ENCODE peak calls at places on chromosomes 11 and 22, in seven cellular contexts. One of them, this sample, is unnamed.

GRCh38 chr11:121838571-121838970 is 277.4 kb downstream of the BLID start:
- DNase-seq in stimulated activated CD4-positive, alpha-beta T cell treated with anti-CD3 and anti-CD28 coated beads, Interleukin-1b, Interleukin-23, amount 100 ng/mL, for 4 hours: no peak
- DNase-seq in caudate nucleus: no peak
- DNase-seq in hippocampal formation: no peak
- DNase-seq in tibial nerve: no peak
- DNase-seq in keratinocyte: no peak
- DNase-seq in stimulated activated CD8-positive, alpha-beta memory T cell treated with anti-CD3 and anti-CD28 coated beads, Interleukin-2, amount 100 ng/mL, for 1 hour: no peak
- DNase-seq in this sample: no peak

GRCh38 chr22:23832226-23833016 is 6.4 kb downstream of the DERL3 start:
- DNase-seq in stimulated activated CD4-positive, alpha-beta T cell treated with anti-CD3 and anti-CD28 coated beads, Interleukin-1b, Interleukin-23, amount 100 ng/mL, for 4 hours: no peak
- DNase-seq in caudate nucleus: no peak
- DNase-seq in hippocampal formation: no peak
- DNase-seq in tibial nerve: no peak
- DNase-seq in keratinocyte: no peak
- DNase-seq in stimulated activated CD8-positive, alpha-beta memory T cell treated with anti-CD3 and anti-CD28 coated beads, Interleukin-2, amount 100 ng/mL, for 1 hour: no peak
- DNase-seq in this sample: no peak

GRCh38 chr11:109486129-109486528 is 64.1 kb downstream of the C11orf87 start:
- DNase-seq in stimulated activated CD4-positive, alpha-beta T cell treated with anti-CD3 and anti-CD28 coated beads, Interleukin-1b, Interleukin-23, amount 100 ng/mL, for 4 hours: no peak
- DNase-seq in caudate nucleus: no peak
- DNase-seq in hippocampal formation: no peak
- DNase-seq in tibial nerve: no peak
- DNase-seq in keratinocyte: no peak
- DNase-seq in stimulated activated CD8-positive, alpha-beta memory T cell treated with anti-CD3 and anti-CD28 coated beads, Interleukin-2, amount 100 ng/mL, for 1 hour: no peak
- DNase-seq in this sample: no peak

GRCh38 chr11:130118165-130118564 is 41.4 kb upstream of the ST14 start:
- DNase-seq in stimulated activated CD4-positive, alpha-beta T cell treated with anti-CD3 and anti-CD28 coated beads, Interleukin-1b, Interleukin-23, amount 100 ng/mL, for 4 hours: no peak
- DNase-seq in caudate nucleus: no peak
- DNase-seq in hippocampal formation: no peak
- DNase-seq in tibial nerve: no peak
- DNase-seq in keratinocyte: no peak
- DNase-seq in stimulated activated CD8-positive, alpha-beta memory T cell treated with anti-CD3 and anti-CD28 coated beads, Interleukin-2, amount 100 ng/mL, for 1 hour: no peak
- DNase-seq in this sample: no peak

GRCh38 chr11:11229691-11230090 is 123.4 kb downstream of the CSNK2A3 start:
- DNase-seq in stimulated activated CD4-positive, alpha-beta T cell treated with anti-CD3 and anti-CD28 coated beads, Interleukin-1b, Interleukin-23, amount 100 ng/mL, for 4 hours: no peak
- DNase-seq in caudate nucleus: no peak
- DNase-seq in hippocampal formation: no peak
- DNase-seq in tibial nerve: no peak
- DNase-seq in keratinocyte: peak
- DNase-seq in stimulated activated CD8-positive, alpha-beta memory T cell treated with anti-CD3 and anti-CD28 coated beads, Interleukin-2, amount 100 ng/mL, for 1 hour: no peak
- DNase-seq in this sample: no peak

GRCh38 chr11:100830295-100830694 is 143.2 kb downstream of the ARHGAP42 start:
- DNase-seq in stimulated activated CD4-positive, alpha-beta T cell treated with anti-CD3 and anti-CD28 coated beads, Interleukin-1b, Interleukin-23, amount 100 ng/mL, for 4 hours: no peak
- DNase-seq in caudate nucleus: no peak
- DNase-seq in hippocampal formation: no peak
- DNase-seq in tibial nerve: no peak
- DNase-seq in keratinocyte: no peak
- DNase-seq in stimulated activated CD8-positive, alpha-beta memory T cell treated with anti-CD3 and anti-CD28 coated beads, Interleukin-2, amount 100 ng/mL, for 1 hour: no peak
- DNase-seq in this sample: no peak

GRCh38 chr11:106998644-106999043 is 19.6 kb downstream of the GUCY1A2 start:
- DNase-seq in stimulated activated CD4-positive, alpha-beta T cell treated with anti-CD3 and anti-CD28 coated beads, Interleukin-1b, Interleukin-23, amount 100 ng/mL, for 4 hours: no peak
- DNase-seq in caudate nucleus: no peak
- DNase-seq in hippocampal formation: no peak
- DNase-seq in tibial nerve: no peak
- DNase-seq in keratinocyte: no peak
- DNase-seq in stimulated activated CD8-positive, alpha-beta memory T cell treated with anti-CD3 and anti-CD28 coated beads, Interleukin-2, amount 100 ng/mL, for 1 hour: no peak
- DNase-seq in this sample: no peak

GRCh38 chr22:40076702-40077645 is 82.2 kb downstream of the FAM83F start:
- DNase-seq in stimulated activated CD4-positive, alpha-beta T cell treated with anti-CD3 and anti-CD28 coated beads, Interleukin-1b, Interleukin-23, amount 100 ng/mL, for 4 hours: no peak
- DNase-seq in caudate nucleus: no peak
- DNase-seq in hippocampal formation: no peak
- DNase-seq in tibial nerve: no peak
- DNase-seq in keratinocyte: no peak
- DNase-seq in stimulated activated CD8-positive, alpha-beta memory T cell treated with anti-CD3 and anti-CD28 coated beads, Interleukin-2, amount 100 ng/mL, for 1 hour: no peak
- DNase-seq in this sample: no peak

GRCh38 chr11:117828641-117829368 is 4.3 kb upstream of the FXYD2 start:
- DNase-seq in stimulated activated CD4-positive, alpha-beta T cell treated with anti-CD3 and anti-CD28 coated beads, Interleukin-1b, Interleukin-23, amount 100 ng/mL, for 4 hours: peak
- DNase-seq in caudate nucleus: no peak
- DNase-seq in hippocampal formation: no peak
- DNase-seq in tibial nerve: no peak
- DNase-seq in keratinocyte: peak
- DNase-seq in stimulated activated CD8-positive, alpha-beta memory T cell treated with anti-CD3 and anti-CD28 coated beads, Interleukin-2, amount 100 ng/mL, for 1 hour: peak
- DNase-seq in this sample: no peak

GRCh38 chr11:13316528-13316961 is 39.0 kb downstream of the BMAL1 start:
- DNase-seq in stimulated activated CD4-positive, alpha-beta T cell treated with anti-CD3 and anti-CD28 coated beads, Interleukin-1b, Interleukin-23, amount 100 ng/mL, for 4 hours: no peak
- DNase-seq in caudate nucleus: no peak
- DNase-seq in hippocampal formation: peak
- DNase-seq in tibial nerve: no peak
- DNase-seq in keratinocyte: no peak
- DNase-seq in stimulated activated CD8-positive, alpha-beta memory T cell treated with anti-CD3 and anti-CD28 coated beads, Interleukin-2, amount 100 ng/mL, for 1 hour: no peak
- DNase-seq in this sample: no peak

GRCh38 chr22:19477321-19478085 is 1.5 kb downstream of the UFD1 start:
- DNase-seq in stimulated activated CD4-positive, alpha-beta T cell treated with anti-CD3 and anti-CD28 coated beads, Interleukin-1b, Interleukin-23, amount 100 ng/mL, for 4 hours: no peak
- DNase-seq in caudate nucleus: no peak
- DNase-seq in hippocampal formation: no peak
- DNase-seq in tibial nerve: no peak
- DNase-seq in keratinocyte: no peak
- DNase-seq in stimulated activated CD8-positive, alpha-beta memory T cell treated with anti-CD3 and anti-CD28 coated beads, Interleukin-2, amount 100 ng/mL, for 1 hour: no peak
- DNase-seq in this sample: no peak

GRCh38 chr11:83816572-83817187 is 530.5 kb upstream of the CCDC90B start:
- DNase-seq in stimulated activated CD4-positive, alpha-beta T cell treated with anti-CD3 and anti-CD28 coated beads, Interleukin-1b, Interleukin-23, amount 100 ng/mL, for 4 hours: no peak
- DNase-seq in caudate nucleus: no peak
- DNase-seq in hippocampal formation: no peak
- DNase-seq in tibial nerve: no peak
- DNase-seq in keratinocyte: no peak
- DNase-seq in stimulated activated CD8-positive, alpha-beta memory T cell treated with anti-CD3 and anti-CD28 coated beads, Interleukin-2, amount 100 ng/mL, for 1 hour: no peak
- DNase-seq in this sample: no peak

GRCh38 chr11:102802341-102802740 is 4.4 kb upstream of the MMP1 start:
- DNase-seq in stimulated activated CD4-positive, alpha-beta T cell treated with anti-CD3 and anti-CD28 coated beads, Interleukin-1b, Interleukin-23, amount 100 ng/mL, for 4 hours: no peak
- DNase-seq in caudate nucleus: no peak
- DNase-seq in hippocampal formation: no peak
- DNase-seq in tibial nerve: no peak
- DNase-seq in keratinocyte: no peak
- DNase-seq in stimulated activated CD8-positive, alpha-beta memory T cell treated with anti-CD3 and anti-CD28 coated beads, Interleukin-2, amount 100 ng/mL, for 1 hour: no peak
- DNase-seq in this sample: no peak

GRCh38 chr11:116870054-116870453 is 32.6 kb upstream of the APOA1 start:
- DNase-seq in stimulated activated CD4-positive, alpha-beta T cell treated with anti-CD3 and anti-CD28 coated beads, Interleukin-1b, Interleukin-23, amount 100 ng/mL, for 4 hours: no peak
- DNase-seq in caudate nucleus: no peak
- DNase-seq in hippocampal formation: no peak
- DNase-seq in tibial nerve: no peak
- DNase-seq in keratinocyte: no peak
- DNase-seq in stimulated activated CD8-positive, alpha-beta memory T cell treated with anti-CD3 and anti-CD28 coated beads, Interleukin-2, amount 100 ng/mL, for 1 hour: no peak
- DNase-seq in this sample: no peak

GRCh38 chr11:77299528-77299993 is 1.9 kb downstream of the GDPD4 start:
- DNase-seq in stimulated activated CD4-positive, alpha-beta T cell treated with anti-CD3 and anti-CD28 coated beads, Interleukin-1b, Interleukin-23, amount 100 ng/mL, for 4 hours: no peak
- DNase-seq in caudate nucleus: no peak
- DNase-seq in hippocampal formation: no peak
- DNase-seq in tibial nerve: no peak
- DNase-seq in keratinocyte: peak
- DNase-seq in stimulated activated CD8-positive, alpha-beta memory T cell treated with anti-CD3 and anti-CD28 coated beads, Interleukin-2, amount 100 ng/mL, for 1 hour: no peak
- DNase-seq in this sample: no peak

GRCh38 chr11:111627591-111627990 is 25.3 kb downstream of the SIK2 start:
- DNase-seq in stimulated activated CD4-positive, alpha-beta T cell treated with anti-CD3 and anti-CD28 coated beads, Interleukin-1b, Interleukin-23, amount 100 ng/mL, for 4 hours: no peak
- DNase-seq in caudate nucleus: no peak
- DNase-seq in hippocampal formation: no peak
- DNase-seq in tibial nerve: no peak
- DNase-seq in keratinocyte: no peak
- DNase-seq in stimulated activated CD8-positive, alpha-beta memory T cell treated with anti-CD3 and anti-CD28 coated beads, Interleukin-2, amount 100 ng/mL, for 1 hour: no peak
- DNase-seq in this sample: no peak

GRCh38 chr22:37940698-37941376 is 12.6 kb downstream of the C22orf23 start:
- DNase-seq in stimulated activated CD4-positive, alpha-beta T cell treated with anti-CD3 and anti-CD28 coated beads, Interleukin-1b, Interleukin-23, amount 100 ng/mL, for 4 hours: no peak
- DNase-seq in caudate nucleus: no peak
- DNase-seq in hippocampal formation: no peak
- DNase-seq in tibial nerve: peak
- DNase-seq in keratinocyte: no peak
- DNase-seq in stimulated activated CD8-positive, alpha-beta memory T cell treated with anti-CD3 and anti-CD28 coated beads, Interleukin-2, amount 100 ng/mL, for 1 hour: no peak
- DNase-seq in this sample: no peak

This sample was measured in prostate gland.